ENCODE peak calls at places on chromosomes 13 and 19, in seven cellular contexts. One of them, this sample, is unnamed.

GRCh38 chr19:54462713-54463530 is 656 bp downstream of the LENG9 start:
- DNase-seq in H9: peak
- DNase-seq in mesenchymal stem cell: peak
- DNase-seq in H1: no peak
- DNase-seq in mesendoderm: peak
- DNase-seq in neuronal stem cell: peak
- DNase-seq in trophoblast cell: peak
- DNase-seq in this sample: peak

GRCh38 chr13:35768551-35768950 is 292.1 kb upstream of the MAB21L1 start:
- DNase-seq in mesendoderm: no peak
- DNase-seq in neuronal stem cell: no peak
- DNase-seq in H9: no peak
- DNase-seq in trophoblast cell: peak
- DNase-seq in mesenchymal stem cell: peak
- DNase-seq in H1: no peak
- DNase-seq in this sample: peak

GRCh38 chr13:114177245-114178010 is 1.6 kb upstream of the CFAP97D2 start:
- DNase-seq in neuronal stem cell: no peak
- DNase-seq in H9: no peak
- DNase-seq in H1: no peak
- DNase-seq in mesenchymal stem cell: no peak
- DNase-seq in mesendoderm: no peak
- DNase-seq in trophoblast cell: no peak
- DNase-seq in this sample: no peak

GRCh38 chr19:35438527-35438926 is 9.5 kb upstream of the FFAR2 start:
- DNase-seq in mesendoderm: peak
- DNase-seq in H9: no peak
- DNase-seq in neuronal stem cell: no peak
- DNase-seq in trophoblast cell: no peak
- DNase-seq in mesenchymal stem cell: no peak
- DNase-seq in H1: no peak
- DNase-seq in this sample: no peak

GRCh38 chr19:47107201-47107952 is 6.2 kb downstream of the ZC3H4 start:
- DNase-seq in neuronal stem cell: no peak
- DNase-seq in mesendoderm: no peak
- DNase-seq in H9: no peak
- DNase-seq in H1: no peak
- DNase-seq in mesenchymal stem cell: no peak
- DNase-seq in trophoblast cell: no peak
- DNase-seq in this sample: peak

GRCh38 chr13:20441879-20442278 is 83.8 kb downstream of the CRYL1 start:
- DNase-seq in H9: no peak
- DNase-seq in neuronal stem cell: peak
- DNase-seq in trophoblast cell: no peak
- DNase-seq in mesendoderm: peak
- DNase-seq in mesenchymal stem cell: no peak
- DNase-seq in H1: no peak
- DNase-seq in this sample: peak

GRCh38 chr13:111415216-111415615 is 94.8 kb downstream of the TEX29 start:
- DNase-seq in neuronal stem cell: peak
- DNase-seq in mesenchymal stem cell: no peak
- DNase-seq in H9: no peak
- DNase-seq in mesendoderm: no peak
- DNase-seq in H1: no peak
- DNase-seq in trophoblast cell: no peak
- DNase-seq in this sample: no peak

GRCh38 chr13:113882716-113883115 is 18.8 kb upstream of the GAS6 start:
- DNase-seq in H9: no peak
- DNase-seq in H1: no peak
- DNase-seq in trophoblast cell: no peak
- DNase-seq in mesenchymal stem cell: no peak
- DNase-seq in mesendoderm: no peak
- DNase-seq in neuronal stem cell: no peak
- DNase-seq in this sample: no peak

GRCh38 chr13:93660664-93661063 is 434.1 kb downstream of the GPC6 start:
- DNase-seq in mesenchymal stem cell: no peak
- DNase-seq in trophoblast cell: no peak
- DNase-seq in H9: no peak
- DNase-seq in neuronal stem cell: no peak
- DNase-seq in mesendoderm: no peak
- DNase-seq in H1: no peak
- DNase-seq in this sample: no peak

GRCh38 chr13:50167967-50168366 is 152.7 kb downstream of the KCNRG start:
- DNase-seq in neuronal stem cell: no peak
- DNase-seq in H1: no peak
- DNase-seq in mesenchymal stem cell: no peak
- DNase-seq in mesendoderm: no peak
- DNase-seq in trophoblast cell: no peak
- DNase-seq in H9: no peak
- DNase-seq in this sample: no peak

GRCh38 chr13:74153316-74153715 is 19.1 kb upstream of the KLF12 start:
- DNase-seq in mesenchymal stem cell: no peak
- DNase-seq in H9: no peak
- DNase-seq in trophoblast cell: no peak
- DNase-seq in mesendoderm: no peak
- DNase-seq in neuronal stem cell: no peak
- DNase-seq in H1: no peak
- DNase-seq in this sample: no peak

GRCh38 chr13:45055902-45056648 is 64.2 kb upstream of the GTF2F2 start:
- DNase-seq in H1: no peak
- DNase-seq in H9: no peak
- DNase-seq in neuronal stem cell: no peak
- DNase-seq in trophoblast cell: no peak
- DNase-seq in mesendoderm: peak
- DNase-seq in mesenchymal stem cell: no peak
- DNase-seq in this sample: peak

GRCh38 chr19:39126593-39127187 is 1.1 kb downstream of the PAK4 start:
- DNase-seq in H9: no peak
- DNase-seq in mesenchymal stem cell: peak
- DNase-seq in mesendoderm: peak
- DNase-seq in H1: no peak
- DNase-seq in trophoblast cell: peak
- DNase-seq in neuronal stem cell: no peak
- DNase-seq in this sample: no peak

GRCh38 chr13:100506154-100506553 is 82.4 kb downstream of the GGACT start:
- DNase-seq in H1: no peak
- DNase-seq in neuronal stem cell: no peak
- DNase-seq in mesenchymal stem cell: no peak
- DNase-seq in H9: no peak
- DNase-seq in mesendoderm: no peak
- DNase-seq in trophoblast cell: no peak
- DNase-seq in this sample: no peak
- H2AK5ac ChIP-seq in H1: peak
- H2AK5ac ChIP-seq in neuronal stem cell: no peak
- H2AK5ac ChIP-seq in mesenchymal stem cell: no peak
- H2AK5ac ChIP-seq in H9: no peak
- H2AK5ac ChIP-seq in mesendoderm: no peak
- H2AK5ac ChIP-seq in trophoblast cell: no peak
- H2AK5ac ChIP-seq in this sample: no peak

GRCh38 chr13:51713807-51714206 is 90.2 kb downstream of the DHRS12 start:
- DNase-seq in H9: no peak
- DNase-seq in trophoblast cell: peak
- DNase-seq in H1: no peak
- DNase-seq in mesenchymal stem cell: no peak
- DNase-seq in mesendoderm: no peak
- DNase-seq in neuronal stem cell: no peak
- DNase-seq in this sample: no peak
- H2AK5ac ChIP-seq in H9: no peak
- H2AK5ac ChIP-seq in trophoblast cell: no peak
- H2AK5ac ChIP-seq in H1: no peak
- H2AK5ac ChIP-seq in mesenchymal stem cell: no peak
- H2AK5ac ChIP-seq in mesendoderm: no peak
- H2AK5ac ChIP-seq in neuronal stem cell: no peak
- H2AK5ac ChIP-seq in this sample: peak

DNA sequence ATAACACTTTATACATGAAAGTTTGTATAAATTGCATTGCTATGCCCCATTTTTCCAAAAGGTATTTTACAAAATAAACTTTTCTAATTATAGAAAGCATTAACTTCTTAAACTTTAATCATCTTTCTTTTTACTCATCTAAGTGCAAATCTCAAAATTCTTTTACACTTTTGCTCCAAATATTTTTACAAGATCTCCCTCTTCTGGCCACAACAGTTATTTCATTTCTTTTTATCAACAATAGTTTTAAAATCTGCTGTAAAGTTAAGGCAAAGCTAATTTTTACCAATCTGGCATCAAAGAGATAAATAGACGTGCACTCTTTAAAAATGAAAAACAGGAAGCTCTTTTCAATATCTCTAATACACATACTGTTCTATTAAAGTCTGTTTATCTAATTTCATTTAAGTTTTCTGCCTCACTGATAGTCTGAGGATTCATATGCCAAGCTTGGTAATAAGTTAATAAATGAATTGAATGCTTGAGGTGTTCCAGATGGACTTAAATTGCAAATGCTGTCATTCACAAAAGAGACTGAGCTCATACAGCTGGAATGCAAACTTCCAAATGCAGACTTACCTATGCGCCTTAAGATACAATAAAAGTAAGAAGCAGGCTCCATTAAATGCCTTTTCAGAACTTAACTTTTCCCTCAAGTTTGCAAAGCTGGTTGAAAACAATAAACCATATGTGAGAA is 583.0 kb upstream of the ATXN8OS start:
- DNase-seq in trophoblast cell: peak
- DNase-seq in H9: no peak
- DNase-seq in H1: no peak
- DNase-seq in neuronal stem cell: no peak
- DNase-seq in mesendoderm: peak
- DNase-seq in mesenchymal stem cell: peak
- DNase-seq in this sample: no peak
- H2AK5ac ChIP-seq in trophoblast cell: no peak
- H2AK5ac ChIP-seq in H9: no peak
- H2AK5ac ChIP-seq in H1: no peak
- H2AK5ac ChIP-seq in neuronal stem cell: no peak
- H2AK5ac ChIP-seq in mesendoderm: no peak
- H2AK5ac ChIP-seq in mesenchymal stem cell: no peak
- H2AK5ac ChIP-seq in this sample: no peak

GRCh38 chr19:9856609-9857008 is 21.5 kb downstream of the PIN1 start:
- DNase-seq in mesenchymal stem cell: no peak
- DNase-seq in neuronal stem cell: no peak
- DNase-seq in H1: no peak
- DNase-seq in mesendoderm: no peak
- DNase-seq in H9: no peak
- DNase-seq in trophoblast cell: no peak
- DNase-seq in this sample: no peak
- H2AK5ac ChIP-seq in mesenchymal stem cell: no peak
- H2AK5ac ChIP-seq in neuronal stem cell: no peak
- H2AK5ac ChIP-seq in H1: no peak
- H2AK5ac ChIP-seq in mesendoderm: no peak
- H2AK5ac ChIP-seq in H9: no peak
- H2AK5ac ChIP-seq in trophoblast cell: no peak
- H2AK5ac ChIP-seq in this sample: no peak

GRCh38 chr13:26011208-26011573 is 40.6 kb downstream of the SHISA2 start:
- DNase-seq in neuronal stem cell: no peak
- DNase-seq in mesendoderm: no peak
- DNase-seq in trophoblast cell: no peak
- DNase-seq in H9: no peak
- DNase-seq in H1: no peak
- DNase-seq in mesenchymal stem cell: no peak
- DNase-seq in this sample: no peak
- H2AK5ac ChIP-seq in neuronal stem cell: no peak
- H2AK5ac ChIP-seq in mesendoderm: no peak
- H2AK5ac ChIP-seq in trophoblast cell: no peak
- H2AK5ac ChIP-seq in H9: no peak
- H2AK5ac ChIP-seq in H1: no peak
- H2AK5ac ChIP-seq in mesenchymal stem cell: no peak
- H2AK5ac ChIP-seq in this sample: no peak

GRCh38 chr13:28408235-28408848 is 86.6 kb downstream of the FLT1 start:
- DNase-seq in trophoblast cell: no peak
- DNase-seq in H9: no peak
- DNase-seq in mesenchymal stem cell: peak
- DNase-seq in H1: no peak
- DNase-seq in mesendoderm: peak
- DNase-seq in neuronal stem cell: no peak
- DNase-seq in this sample: no peak

GRCh38 chr13:28410096-28410495 is 84.8 kb downstream of the FLT1 start:
- DNase-seq in H9: no peak
- DNase-seq in H1: no peak
- DNase-seq in neuronal stem cell: no peak
- DNase-seq in mesendoderm: no peak
- DNase-seq in mesenchymal stem cell: no peak
- DNase-seq in trophoblast cell: no peak
- DNase-seq in this sample: no peak

GRCh38 chr13:28409648-28410047 is 85.3 kb downstream of the FLT1 start:
- DNase-seq in H9: no peak
- DNase-seq in trophoblast cell: peak
- DNase-seq in mesendoderm: no peak
- DNase-seq in H1: no peak
- DNase-seq in neuronal stem cell: no peak
- DNase-seq in mesenchymal stem cell: no peak
- DNase-seq in this sample: no peak

GRCh38 chr13:28402057-28402381 is 92.9 kb downstream of the FLT1 start:
- DNase-seq in trophoblast cell: no peak
- DNase-seq in H9: no peak
- DNase-seq in neuronal stem cell: no peak
- DNase-seq in H1: no peak
- DNase-seq in mesendoderm: no peak
- DNase-seq in mesenchymal stem cell: no peak
- DNase-seq in this sample: no peak

GRCh38 chr13:28406728-28407266 is 88.1 kb downstream of the FLT1 start:
- DNase-seq in neuronal stem cell: no peak
- DNase-seq in H1: no peak
- DNase-seq in mesenchymal stem cell: no peak
- DNase-seq in trophoblast cell: no peak
- DNase-seq in mesendoderm: peak
- DNase-seq in H9: peak
- DNase-seq in this sample: no peak
- H2AK5ac ChIP-seq in neuronal stem cell: no peak
- H2AK5ac ChIP-seq in H1: no peak
- H2AK5ac ChIP-seq in mesenchymal stem cell: no peak
- H2AK5ac ChIP-seq in trophoblast cell: no peak
- H2AK5ac ChIP-seq in mesendoderm: no peak
- H2AK5ac ChIP-seq in H9: no peak
- H2AK5ac ChIP-seq in this sample: no peak

GRCh38 chr19:19193926-19194325 is 1.9 kb downstream of the RFXANK start:
- DNase-seq in H1: no peak
- DNase-seq in neuronal stem cell: no peak
- DNase-seq in H9: no peak
- DNase-seq in mesenchymal stem cell: no peak
- DNase-seq in mesendoderm: no peak
- DNase-seq in trophoblast cell: no peak
- DNase-seq in this sample: no peak

GRCh38 chr19:19191920-19192882 is at the start of the genes BORCS8 and RFXANK:
- DNase-seq in H1: peak
- DNase-seq in H9: peak
- DNase-seq in trophoblast cell: peak
- DNase-seq in mesendoderm: peak
- DNase-seq in mesenchymal stem cell: peak
- DNase-seq in neuronal stem cell: peak
- DNase-seq in this sample: peak

GRCh38 chr19:19192910-19193423 is 909 bp downstream of the RFXANK start:
- DNase-seq in neuronal stem cell: no peak
- DNase-seq in H1: no peak
- DNase-seq in mesendoderm: no peak
- DNase-seq in trophoblast cell: no peak
- DNase-seq in mesenchymal stem cell: no peak
- DNase-seq in H9: no peak
- DNase-seq in this sample: no peak
- H2AK5ac ChIP-seq in neuronal stem cell: no peak
- H2AK5ac ChIP-seq in H1: no peak
- H2AK5ac ChIP-seq in mesendoderm: no peak
- H2AK5ac ChIP-seq in trophoblast cell: no peak
- H2AK5ac ChIP-seq in mesenchymal stem cell: no peak
- H2AK5ac ChIP-seq in H9: no peak
- H2AK5ac ChIP-seq in this sample: peak

GRCh38 chr19:7692417-7693088 is 9.4 kb downstream of the FCER2 start:
- DNase-seq in trophoblast cell: no peak
- DNase-seq in mesendoderm: no peak
- DNase-seq in neuronal stem cell: no peak
- DNase-seq in H9: no peak
- DNase-seq in H1: no peak
- DNase-seq in mesenchymal stem cell: no peak
- DNase-seq in this sample: no peak
- H2AK5ac ChIP-seq in trophoblast cell: no peak
- H2AK5ac ChIP-seq in mesendoderm: no peak
- H2AK5ac ChIP-seq in neuronal stem cell: no peak
- H2AK5ac ChIP-seq in H9: no peak
- H2AK5ac ChIP-seq in H1: peak
- H2AK5ac ChIP-seq in mesenchymal stem cell: no peak
- H2AK5ac ChIP-seq in this sample: no peak

This sample was measured in IMR-90.